ENCODE peak calls at places on chromosome 18, in nine cellular contexts. B is nephron progenitor cell, R is endothelial cell, M is PC-9, E is cardiac fibroblast, P is foreskin fibroblast, W is OCI-LY7, A is fibroblast of mammary gland, G is neural crest cell. F is an unnamed sample.

GRCh38 chr18:73835656-73836055 is 312.0 kb downstream of the FBXO15 start:
- DNase-seq in G (no peak), W (no peak), A (peak; percentile 24), M (no peak), E (no peak), B (no peak), R (no peak), P (peak; percentile 49), F (no peak)

GRCh38 chr18:8721716-8722115 is 16.4 kb downstream of the MTCL1 start:
- DNase-seq in A (peak; percentile 40), E (peak; percentile 44), W (no peak), B (no peak), R (no peak), P (peak; percentile 59), G (no peak), M (peak; percentile 64), F (no peak)

GRCh38 chr18:42192251-42193248 is 237.5 kb downstream of the PIK3C3 start:
- DNase-seq in M (peak; percentile 39), P (no peak), W (no peak), E (peak; percentile 13), R (no peak), G (no peak), B (no peak), A (peak; percentile 36), F (no peak)

GRCh38 chr18:31626409-31626808 is 34.7 kb downstream of the TTR start:
- DNase-seq in G (no peak), W (no peak), E (no peak), A (no peak), P (no peak), B (no peak), R (no peak), M (no peak), F (no peak)

GRCh38 chr18:45619062-45619825 is 4.0 kb downstream of the SLC14A2 start:
- DNase-seq in M (no peak), E (peak; percentile 42), P (peak; percentile 65), B (no peak), W (no peak), A (peak; percentile 38), G (no peak), R (no peak), F (no peak)

GRCh38 chr18:23964282-23965238 is 50.0 kb upstream of the TTC39C start:
- DNase-seq in P (no peak), M (no peak), G (no peak), A (no peak), W (peak; percentile 34), R (no peak), B (no peak), E (no peak), F (peak; percentile 44)

GRCh38 chr18:49368876-49369440 is 91.5 kb downstream of the DYM start:
- DNase-seq in G (no peak), A (no peak), E (no peak), B (peak; percentile 2), R (no peak), M (no peak), P (no peak), W (no peak), F (no peak)

GRCh38 chr18:49521251-49521650 is 34.2 kb upstream of the C18orf32 start:
- DNase-seq in M (no peak), W (no peak), E (no peak), R (no peak), A (peak; percentile 2), B (no peak), G (no peak), P (peak; percentile 20), F (no peak)

GRCh38 chr18:3454365-3455089 is 4.6 kb downstream of the TGIF1 start:
- DNase-seq in P (peak; percentile 67), E (peak; percentile 83), B (peak; percentile 42), R (peak; percentile 47), G (peak; percentile 26), A (peak; percentile 73), M (peak; percentile 52), W (peak; percentile 61), F (no peak)

GRCh38 chr18:48827321-48828200 is 123.2 kb downstream of the SMAD7 start:
- DNase-seq in W (no peak), M (peak; percentile 51), R (no peak), G (no peak), A (peak; percentile 57), B (peak; percentile 66), P (peak; percentile 68), E (peak; percentile 74), F (no peak)

GRCh38 chr18:70288171-70288850 is 534 bp upstream of the SOCS6 start:
- DNase-seq in A (peak; percentile 33), P (peak; percentile 66), E (peak; percentile 33), M (no peak), W (no peak), R (peak; percentile 55), B (no peak), G (peak; percentile 38), F (no peak)

GRCh38 chr18:12443631-12444030 is 35.9 kb downstream of the PRELID3A start:
- DNase-seq in A (peak; percentile 31), B (no peak), M (no peak), P (peak; percentile 50), E (no peak), R (no peak), G (no peak), W (no peak), F (no peak)

DNA sequence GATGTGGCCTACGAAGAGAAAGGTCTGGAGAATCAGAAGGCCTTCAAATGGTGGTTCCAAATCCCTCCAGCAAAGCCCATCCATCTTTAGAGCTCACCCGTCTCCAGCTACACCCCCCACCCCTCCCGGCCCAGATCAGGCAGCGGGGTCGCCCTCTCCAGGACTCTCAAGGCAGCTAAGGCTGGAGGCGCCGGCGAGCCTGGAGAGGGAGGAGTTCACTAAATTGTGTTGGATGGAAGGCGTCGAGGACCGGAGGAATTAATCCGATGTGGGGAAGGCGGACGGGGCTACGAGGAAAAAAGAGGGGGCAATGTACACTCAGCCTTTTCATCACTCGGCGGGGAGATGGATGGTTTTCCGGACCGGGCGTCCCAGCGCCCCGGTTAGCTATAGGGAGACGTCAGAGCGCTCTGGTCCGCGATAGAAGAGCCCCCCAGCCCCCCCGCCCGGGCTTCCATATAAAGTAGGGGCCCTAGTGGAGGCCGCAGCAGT is at the start of gene GRP:
- DNase-seq in W (no peak), A (no peak), G (no peak), B (peak; percentile 23), M (no peak), P (no peak), E (no peak), R (no peak), F (no peak)
- TF ChIP-seq CTCF in W (no peak), A (no peak), G (no peak), B (no peak), M (no peak), P (no peak), E (no peak), R (no peak), F (no peak)

GRCh38 chr18:68679531-68679930 is 35.4 kb downstream of the TMX3 start:
- DNase-seq in M (no peak), W (no peak), E (peak; percentile 53), B (no peak), G (no peak), A (peak; percentile 66), R (no peak), P (peak; percentile 11), F (no peak)

DNA sequence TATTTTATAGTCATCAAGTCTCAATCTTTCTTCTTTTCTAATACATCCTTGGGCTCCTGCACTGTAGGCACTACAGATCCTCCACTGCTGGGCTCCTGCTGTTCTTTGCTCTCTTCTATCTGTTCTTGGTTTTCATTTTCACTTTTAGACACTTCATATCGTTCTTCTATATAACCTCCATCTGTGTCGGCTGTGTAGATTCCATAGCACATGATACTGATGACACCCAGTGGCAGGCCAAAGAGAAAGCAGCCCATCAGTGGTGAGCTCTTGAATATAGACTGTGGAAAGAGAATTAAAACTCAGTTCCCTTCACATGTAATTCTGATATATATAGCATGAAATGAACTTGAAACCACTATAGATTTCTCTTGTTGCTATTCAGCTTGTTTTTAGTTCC is 38.0 kb downstream of the TMX3 start:
- DNase-seq in A (peak; percentile 27), E (peak; percentile 54), G (no peak), P (peak; percentile 53), B (no peak), W (no peak), M (no peak), R (no peak), F (peak; percentile 31)
- TF ChIP-seq CTCF in A (peak; percentile 19), E (peak; percentile 36), G (no peak), P (peak; percentile 49), B (no peak), W (no peak), M (no peak), R (no peak), F (peak; percentile 46)

GRCh38 chr18:21853020-21853419 is 112.4 kb downstream of the MIB1 start:
- DNase-seq in G (no peak), A (no peak), W (peak; percentile 68), P (peak; percentile 30), B (no peak), E (peak; percentile 52), R (no peak), M (no peak), F (peak; percentile 73)

GRCh38 chr18:21855432-21855831 is 114.8 kb downstream of the MIB1 start:
- DNase-seq in E (no peak), A (no peak), R (no peak), P (no peak), B (no peak), G (no peak), W (no peak), M (no peak), F (no peak)

GRCh38 chr18:21853972-21854563 is 113.5 kb downstream of the MIB1 start:
- DNase-seq in G (no peak), M (no peak), B (no peak), W (peak; percentile 18), E (peak; percentile 39), R (no peak), P (no peak), A (peak; percentile 5), F (no peak)

GRCh38 chr18:21851327-21851961 is 110.9 kb downstream of the MIB1 start:
- DNase-seq in W (peak; percentile 32), M (no peak), A (peak; percentile 46), G (no peak), E (peak; percentile 50), P (peak; percentile 38), B (no peak), R (no peak), F (no peak)
- TF ChIP-seq CTCF in W (peak; percentile 77), M (no peak), A (peak; percentile 31), G (peak; percentile 48), E (peak; percentile 30), P (peak; percentile 15), B (no peak), R (no peak), F (peak; percentile 11)

GRCh38 chr18:57078614-57079013 is 68.3 kb upstream of the BOD1L2 start:
- DNase-seq in W (no peak), M (no peak), E (no peak), A (no peak), R (no peak), G (no peak), P (no peak), B (no peak), F (no peak)

GRCh38 chr18:57077005-57077735 is 69.7 kb upstream of the BOD1L2 start:
- DNase-seq in M (no peak), G (no peak), R (no peak), A (no peak), P (no peak), E (no peak), W (no peak), B (no peak), F (no peak)

GRCh38 chr18:57073516-57074187 is 73.2 kb upstream of the BOD1L2 start:
- DNase-seq in A (no peak), R (no peak), W (no peak), E (no peak), P (no peak), B (no peak), G (no peak), M (no peak), F (no peak)

GRCh38 chr18:57077786-57078552 is 68.9 kb upstream of the BOD1L2 start:
- DNase-seq in E (no peak), B (no peak), G (no peak), A (no peak), W (peak; percentile 85), P (no peak), M (no peak), R (no peak), F (peak; percentile 87)

GRCh38 chr18:57075716-57076400 is 71.0 kb upstream of the BOD1L2 start:
- DNase-seq in E (no peak), B (peak; percentile 48), P (no peak), G (peak; percentile 11), M (no peak), A (no peak), W (peak; percentile 10), R (no peak), F (no peak)
- TF ChIP-seq CTCF in E (no peak), B (no peak), P (no peak), G (no peak), M (no peak), A (no peak), W (no peak), R (no peak), F (no peak)

F was measured in GM12864.